ENCODE peak calls at places on chromosomes 13 and 19, in seven cellular contexts. I is Calu3, E is A549, O is BE2C, C is heart left ventricle, F is AG09309, W is fibroblast of lung. K is an unnamed sample.

GRCh38 chr13:65600702-65601101 is 1629.4 kb downstream of the PCDH9 start:
- DNase-seq in I (no peak), E (no peak), O (no peak), C (no peak), F (no peak), W (peak), K (no peak)

GRCh38 chr13:51801631-51802099 is 2.3 kb downstream of the DHRS12 start:
- DNase-seq in I (peak), E (peak), O (no peak), C (peak), F (no peak), W (no peak), K (no peak)

GRCh38 chr13:73835138-73835721 is 299.0 kb downstream of the KLF12 start:
- DNase-seq in I (no peak), E (peak), O (no peak), C (no peak), F (peak), W (peak), K (no peak)

GRCh38 chr19:39516270-39516669 is 1.3 kb downstream of the SELENOV start:
- DNase-seq in I (no peak), E (no peak), O (no peak), C (no peak), F (no peak), W (no peak), K (no peak)

GRCh38 chr13:44768775-44769578 is 192.8 kb upstream of the TSC22D1 start:
- DNase-seq in I (peak), E (no peak), O (no peak), C (no peak), F (peak), W (no peak), K (no peak)

GRCh38 chr19:1425102-1425842 is 12.9 kb upstream of the RPS15 start:
- DNase-seq in I (no peak), E (no peak), O (no peak), C (no peak), F (no peak), W (no peak), K (no peak)

GRCh38 chr19:45455707-45456499 is 11.9 kb upstream of the FOSB start:
- DNase-seq in I (peak), E (peak), O (peak), C (peak), F (peak), W (peak), K (peak)

GRCh38 chr19:40273469-40274360 is 11.4 kb downstream of the AKT2 start:
- DNase-seq in I (no peak), E (no peak), O (no peak), C (no peak), F (no peak), W (no peak), K (no peak)

GRCh38 chr13:21123956-21124355 is 52.4 kb downstream of the SKA3 start:
- DNase-seq in I (no peak), E (no peak), O (no peak), C (no peak), F (no peak), W (no peak), K (no peak)

GRCh38 chr19:45423033-45423588 is 606 bp downstream of the ERCC1 start:
- DNase-seq in I (no peak), E (peak), O (no peak), C (no peak), F (no peak), W (no peak), K (no peak)

GRCh38 chr19:38617764-38618589 is at the start of gene MAP4K1:
- DNase-seq in I (no peak), E (no peak), O (no peak), C (peak), F (no peak), W (no peak), K (no peak)

GRCh38 chr13:75481176-75482069 is 546 bp downstream of the TBC1D4 start:
- DNase-seq in I (peak), E (peak), O (peak), C (peak), F (no peak), W (peak), K (peak)

GRCh38 chr19:19341026-19341425 is 20.4 kb downstream of the MAU2 start:
- DNase-seq in I (no peak), E (no peak), O (no peak), C (no peak), F (no peak), W (no peak), K (no peak)

GRCh38 chr13:79392882-79393563 is 13.0 kb downstream of the RBM26 start:
- DNase-seq in I (no peak), E (no peak), O (no peak), C (no peak), F (no peak), W (peak), K (no peak)

GRCh38 chr13:79548886-79549285 is 67.9 kb downstream of the NDFIP2 start:
- DNase-seq in I (no peak), E (no peak), O (no peak), C (no peak), F (no peak), W (peak), K (no peak)

GRCh38 chr19:15262011-15262410 is 29.8 kb upstream of the EPHX3 start:
- DNase-seq in I (no peak), E (no peak), O (no peak), C (no peak), F (no peak), W (no peak), K (no peak)

GRCh38 chr13:40292536-40292935 is 373.9 kb downstream of the FOXO1 start:
- DNase-seq in I (no peak), E (no peak), O (no peak), C (no peak), F (no peak), W (no peak), K (no peak)

GRCh38 chr19:47749326-47749725 is 4.0 kb downstream of the NOP53 start:
- DNase-seq in I (no peak), E (no peak), O (no peak), C (no peak), F (no peak), W (no peak), K (no peak)

GRCh38 chr19:54390942-54391577 is 24.2 kb upstream of the TTYH1 start:
- DNase-seq in I (peak), E (no peak), O (peak), C (peak), F (peak), W (peak), K (peak)

GRCh38 chr13:98483636-98484288 is 93.1 kb downstream of the STK24 start:
- DNase-seq in I (no peak), E (no peak), O (no peak), C (no peak), F (no peak), W (peak), K (no peak)

GRCh38 chr19:58492265-58492664 is 16.1 kb downstream of the ZNF446 start:
- DNase-seq in I (no peak), E (no peak), O (no peak), C (no peak), F (no peak), W (no peak), K (no peak)

GRCh38 chr19:50501186-50501567 is 9.8 kb downstream of the JOSD2 start:
- DNase-seq in I (no peak), E (no peak), O (no peak), C (no peak), F (no peak), W (no peak), K (no peak)

GRCh38 chr13:75825161-75825560 is 189.0 kb downstream of the LMO7 start:
- DNase-seq in I (no peak), E (no peak), O (no peak), C (no peak), F (no peak), W (no peak), K (no peak)

GRCh38 chr13:90533866-90534265 is 813.6 kb upstream of the MIR17HG start:
- DNase-seq in I (no peak), E (no peak), O (no peak), C (no peak), F (no peak), W (no peak), K (no peak)

GRCh38 chr13:33132644-33133440 is 116.6 kb downstream of the KL start:
- DNase-seq in I (no peak), E (no peak), O (no peak), C (no peak), F (no peak), W (peak), K (no peak)

GRCh38 chr19:40413291-40413994 is at the start of gene PRX:
- DNase-seq in I (no peak), E (no peak), O (peak), C (no peak), F (no peak), W (no peak), K (no peak)

GRCh38 chr19:7326105-7326877 is 22.4 kb upstream of the ARHGEF18 start:
- DNase-seq in I (no peak), E (no peak), O (peak), C (no peak), F (no peak), W (peak), K (no peak)

GRCh38 chr19:13040232-13040915 is 45.1 kb downstream of the NFIX start:
- DNase-seq in I (no peak), E (no peak), O (no peak), C (no peak), F (no peak), W (no peak), K (no peak)

GRCh38 chr19:46579286-46579944 is 21.7 kb upstream of the CALM3 start:
- DNase-seq in I (no peak), E (peak), O (peak), C (no peak), F (no peak), W (no peak), K (no peak)
- TF ChIP-seq CTCF in I (no peak), E (peak), O (peak), C (peak), F (peak), W (peak), K (peak)

GRCh38 chr13:95228130-95228529 is 73.1 kb downstream of the ABCC4 start:
- DNase-seq in I (no peak), E (no peak), O (no peak), C (no peak), F (no peak), W (no peak), K (no peak)

GRCh38 chr13:95226051-95226450 is 75.2 kb downstream of the ABCC4 start:
- DNase-seq in I (no peak), E (no peak), O (no peak), C (no peak), F (no peak), W (no peak), K (no peak)

GRCh38 chr13:95226932-95227718 is 74.1 kb downstream of the ABCC4 start:
- DNase-seq in I (no peak), E (no peak), O (no peak), C (no peak), F (no peak), W (no peak), K (no peak)

GRCh38 chr13:95224064-95224463 is 77.2 kb downstream of the ABCC4 start:
- DNase-seq in I (no peak), E (no peak), O (no peak), C (no peak), F (no peak), W (no peak), K (no peak)

DNA sequence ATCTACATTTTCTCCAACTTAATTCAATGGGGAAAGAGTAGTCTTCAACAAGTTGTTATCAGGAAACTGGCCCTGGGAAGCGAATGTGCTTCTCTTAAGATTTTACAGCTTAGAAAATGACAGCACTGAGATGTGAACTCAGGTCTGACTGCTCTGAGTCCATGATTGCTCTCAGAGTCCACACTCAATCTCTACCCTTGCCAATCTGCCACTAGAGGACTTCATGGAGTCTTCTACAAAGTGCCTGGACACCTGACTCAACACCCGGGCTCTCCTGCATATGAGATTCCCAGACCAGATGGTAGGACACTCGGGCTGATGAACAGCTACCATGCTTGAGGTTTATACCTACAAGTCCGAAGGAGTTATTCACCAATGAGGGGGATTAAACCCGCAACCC is 74.8 kb downstream of the ABCC4 start:
- DNase-seq in I (no peak), E (no peak), O (no peak), C (no peak), F (no peak), W (no peak), K (no peak)
- TF ChIP-seq CTCF in I (no peak), E (no peak), O (no peak), C (no peak), F (no peak), W (no peak), K (no peak)

DNA sequence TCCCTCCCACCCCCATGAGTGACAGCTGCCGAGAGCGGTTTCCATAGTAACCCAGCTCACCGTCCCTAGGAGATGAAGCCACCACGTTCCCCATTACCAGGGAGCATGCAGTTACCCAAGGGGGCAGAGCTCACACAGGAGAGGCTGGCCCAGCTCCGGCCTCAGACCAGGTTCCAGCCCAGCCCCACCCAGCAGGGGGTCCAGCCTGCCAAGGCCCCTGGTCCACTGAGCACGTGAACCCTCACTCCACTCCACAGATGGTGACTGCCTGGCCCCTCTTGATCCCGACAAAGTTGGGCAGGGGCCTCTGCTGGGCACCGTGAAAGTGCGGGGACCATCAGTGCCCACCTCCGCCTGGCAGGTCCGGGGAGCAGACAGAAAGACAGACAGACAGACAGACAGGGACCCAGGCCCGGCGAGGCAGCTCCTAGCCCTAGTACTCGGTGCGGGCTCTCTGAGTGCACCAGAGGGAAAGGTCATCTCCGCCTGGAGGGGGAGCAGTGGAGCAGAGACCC is 50.7 kb downstream of the CELF5 start:
- DNase-seq in I (peak), E (peak), O (peak), C (no peak), F (no peak), W (no peak), K (no peak)
- TF ChIP-seq CTCF in I (no peak), E (no peak), O (peak), C (no peak), F (peak), W (peak), K (no peak)

GRCh38 chr19:34555447-34555846 is 73.9 kb downstream of the WTIP start:
- DNase-seq in I (peak), E (peak), O (no peak), C (no peak), F (no peak), W (peak), K (no peak)
- TF ChIP-seq CTCF in I (peak), E (peak), O (peak), C (peak), F (no peak), W (peak), K (no peak)

DNA sequence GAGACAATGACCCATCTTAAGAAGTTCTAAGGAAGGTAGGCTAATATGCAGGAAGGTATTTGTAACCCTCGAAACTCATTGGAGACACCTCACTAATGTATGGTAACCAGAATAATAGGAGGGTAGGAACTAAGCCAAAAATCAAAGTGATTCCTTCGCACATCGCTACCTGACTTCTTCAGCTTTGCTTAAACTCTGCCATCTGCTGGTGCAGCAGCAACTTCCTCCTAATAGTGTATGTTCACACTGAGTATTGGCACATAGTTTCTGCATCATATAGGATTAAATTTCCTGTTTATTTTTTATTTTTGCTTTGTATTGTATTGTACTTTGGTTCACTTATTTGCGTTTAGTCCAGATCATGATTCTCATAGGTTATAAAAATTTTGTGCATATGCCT is 676.2 kb downstream of the GPC5 start:
- DNase-seq in I (no peak), E (no peak), O (peak), C (no peak), F (no peak), W (peak), K (no peak)
- TF ChIP-seq CTCF in I (no peak), E (peak), O (peak), C (peak), F (no peak), W (peak), K (no peak)

GRCh38 chr13:26062853-26063444 is 11.1 kb upstream of the SHISA2 start:
- DNase-seq in I (peak), E (no peak), O (peak), C (peak), F (peak), W (peak), K (no peak)

GRCh38 chr13:26061947-26062346 is 10.1 kb upstream of the SHISA2 start:
- DNase-seq in I (no peak), E (no peak), O (no peak), C (no peak), F (peak), W (peak), K (no peak)

GRCh38 chr13:26067601-26068000 is 15.8 kb upstream of the SHISA2 start:
- DNase-seq in I (no peak), E (no peak), O (no peak), C (no peak), F (no peak), W (no peak), K (no peak)
- TF ChIP-seq CTCF in I (no peak), E (no peak), O (no peak), C (no peak), F (no peak), W (no peak), K (no peak)

GRCh38 chr19:11556634-11557420 is 2.2 kb downstream of the ELOF1 start:
- DNase-seq in I (no peak), E (no peak), O (no peak), C (no peak), F (no peak), W (no peak), K (no peak)

GRCh38 chr19:11563530-11563929 is 4.5 kb upstream of the ELOF1 start:
- DNase-seq in I (no peak), E (no peak), O (no peak), C (no peak), F (no peak), W (no peak), K (no peak)

GRCh38 chr19:11555246-11555645 is 3.8 kb downstream of the ELOF1 start:
- DNase-seq in I (no peak), E (no peak), O (no peak), C (no peak), F (no peak), W (no peak), K (no peak)

GRCh38 chr19:11560404-11560988 is 1.5 kb upstream of the ELOF1 start:
- DNase-seq in I (peak), E (no peak), O (peak), C (no peak), F (peak), W (peak), K (no peak)

DNA sequence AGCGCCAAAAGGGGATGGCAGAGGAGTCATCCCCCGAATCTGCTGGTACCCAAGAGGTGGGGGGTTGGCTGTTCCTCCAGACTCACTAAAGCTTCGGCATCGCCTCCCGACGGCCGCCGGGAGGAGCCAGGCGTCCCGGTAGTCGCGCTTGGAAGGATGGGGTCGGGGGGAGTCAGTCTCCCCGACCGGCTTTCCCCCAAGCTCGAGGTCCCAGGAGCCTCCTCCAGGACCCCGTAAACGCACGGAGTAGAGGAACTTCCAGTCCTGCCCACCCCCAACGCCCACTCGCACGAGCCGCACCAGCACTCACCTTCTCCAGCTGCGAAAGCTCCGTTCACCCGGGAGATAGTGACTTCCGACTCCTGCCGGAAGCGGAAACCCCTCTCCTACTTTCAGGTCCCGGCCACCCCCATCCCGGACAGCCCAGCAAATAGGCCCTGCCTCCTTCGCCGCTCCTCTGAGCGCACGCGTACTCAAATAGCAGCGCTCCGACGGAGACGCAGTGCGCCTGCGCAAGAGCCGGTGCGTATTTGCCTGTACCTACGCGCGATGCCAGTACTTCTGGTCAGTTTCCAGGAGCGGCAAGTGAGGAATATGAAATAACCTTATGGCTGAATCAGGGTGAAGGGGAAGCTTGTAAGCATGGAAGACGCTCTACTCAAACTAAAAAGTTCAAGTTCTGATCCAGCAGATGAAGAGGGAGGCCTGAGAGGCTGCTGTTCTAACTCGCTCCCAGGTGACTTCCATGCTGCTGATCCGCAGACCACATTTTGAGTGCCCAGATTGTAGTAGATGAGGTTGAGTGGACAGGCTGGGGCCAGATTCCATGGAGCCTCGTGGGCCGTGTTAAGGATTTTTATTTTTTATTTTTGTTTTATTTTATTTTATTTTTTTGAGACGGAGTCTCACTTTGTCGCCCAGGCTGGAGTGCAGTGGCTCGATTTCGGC is at the start of gene ELOF1:
- DNase-seq in I (peak), E (peak), O (peak), C (peak), F (peak), W (peak), K (peak)
- TF ChIP-seq CTCF in I (no peak), E (no peak), O (no peak), C (peak), F (peak), W (peak), K (no peak)